ENCODE peak calls at places on chromosomes 1 and 21, in six cellular contexts. F is esophagus squamous epithelium, P is tibial nerve, M is mammary epithelial cell, G is coronary artery, B is K562. V is an unnamed sample.

GRCh38 chr1:154157520-154158306 is 2.8 kb upstream of the NUP210L start:
- DNase-seq in G (no peak), P (no peak), M (no peak), F (no peak), B (peak; percentile 61), V (peak; percentile 66)

GRCh38 chr1:202708456-202709275 is 1.6 kb downstream of the SYT2 start:
- DNase-seq in P (no peak), F (no peak), B (no peak), M (no peak), G (no peak), V (no peak)

GRCh38 chr1:54547601-54548388 is at the start of gene ACOT11:
- DNase-seq in M (no peak), P (peak; percentile 42), G (peak; percentile 95), B (peak; percentile 45), F (no peak), V (peak; percentile 39)

GRCh38 chr1:201708085-201708512 is 120.9 kb upstream of the IPO9 start:
- DNase-seq in F (no peak), P (no peak), M (no peak), G (no peak), B (no peak), V (peak; percentile 68)

GRCh38 chr1:65554829-65555228 is 134.4 kb downstream of the LEPR start:
- DNase-seq in B (no peak), M (no peak), G (no peak), F (no peak), P (no peak), V (no peak)

GRCh38 chr1:30420519-30421050 is 302.8 kb downstream of the MATN1 start:
- DNase-seq in B (no peak), F (no peak), G (peak; percentile 46), M (peak; percentile 44), P (no peak), V (no peak)

GRCh38 chr1:151992345-151993083 is 1.1 kb downstream of the S100A10 start:
- DNase-seq in M (peak; percentile 99), F (peak; percentile 36), B (peak; percentile 65), G (peak; percentile 89), P (peak; percentile 75), V (peak; percentile 94)

GRCh38 chr1:96559707-96560588 is 161.6 kb upstream of the PTBP2 start:
- DNase-seq in P (peak; percentile 40), M (peak; percentile 99), F (no peak), B (no peak), G (no peak), V (peak; percentile 99)

GRCh38 chr1:76336951-76337371 is 262.4 kb downstream of the ST6GALNAC3 start:
- DNase-seq in P (peak; percentile 23), B (no peak), G (no peak), M (no peak), F (peak; percentile 3), V (peak; percentile 80)

GRCh38 chr1:202237052-202237451 is 43.5 kb downstream of the LGR6 start:
- DNase-seq in P (no peak), F (no peak), G (peak; percentile 84), B (peak; percentile 81), M (peak; percentile 47), V (no peak)

GRCh38 chr1:189500777-189501176 is 976.9 kb downstream of the BRINP3 start:
- DNase-seq in G (no peak), F (no peak), M (no peak), B (no peak), P (no peak), V (peak; percentile 25)

GRCh38 chr1:2306151-2306978 is 78.2 kb downstream of the SKI start:
- DNase-seq in G (no peak), B (no peak), M (no peak), P (no peak), F (no peak), V (no peak)

GRCh38 chr1:4937876-4938534 is 283.6 kb downstream of the AJAP1 start:
- DNase-seq in G (no peak), P (no peak), M (no peak), B (no peak), F (no peak), V (no peak)

GRCh38 chr1:21865943-21866628 is 54.0 kb downstream of the LDLRAD2 start:
- DNase-seq in B (peak; percentile 73), P (no peak), G (no peak), M (no peak), F (no peak), V (no peak)

GRCh38 chr1:182229907-182230522 is 161.6 kb downstream of the GLUL start:
- DNase-seq in M (no peak), G (no peak), B (no peak), P (no peak), F (no peak), V (no peak)

GRCh38 chr1:10507111-10507879 is 32.5 kb downstream of the PEX14 start:
- DNase-seq in F (no peak), P (peak; percentile 68), B (peak; percentile 63), G (no peak), M (peak; percentile 72), V (peak; percentile 57)

GRCh38 chr1:81717230-81717629 is 83.5 kb upstream of the ADGRL2 start:
- DNase-seq in F (no peak), M (peak; percentile 57), B (no peak), G (no peak), P (no peak), V (no peak)

GRCh38 chr1:60149254-60149653 is 75.7 kb upstream of the C1orf87 start:
- DNase-seq in P (peak; percentile 20), M (no peak), B (no peak), G (no peak), F (no peak), V (no peak)

GRCh38 chr21:44354775-44355771 is 1.7 kb downstream of the TRPM2 start:
- DNase-seq in B (no peak), F (no peak), G (no peak), M (no peak), P (no peak), V (no peak)

GRCh38 chr21:44353200-44353970 is at the start of gene TRPM2:
- DNase-seq in G (no peak), P (peak; percentile 45), F (no peak), B (no peak), M (no peak), V (no peak)

GRCh38 chr21:44352253-44352860 is 1.1 kb upstream of the TRPM2 start:
- DNase-seq in B (no peak), P (no peak), F (no peak), G (no peak), M (no peak), V (no peak)

GRCh38 chr21:44351535-44352252 is 1.7 kb upstream of the TRPM2 start:
- DNase-seq in P (no peak), G (no peak), M (no peak), B (no peak), F (no peak), V (no peak)

DNA sequence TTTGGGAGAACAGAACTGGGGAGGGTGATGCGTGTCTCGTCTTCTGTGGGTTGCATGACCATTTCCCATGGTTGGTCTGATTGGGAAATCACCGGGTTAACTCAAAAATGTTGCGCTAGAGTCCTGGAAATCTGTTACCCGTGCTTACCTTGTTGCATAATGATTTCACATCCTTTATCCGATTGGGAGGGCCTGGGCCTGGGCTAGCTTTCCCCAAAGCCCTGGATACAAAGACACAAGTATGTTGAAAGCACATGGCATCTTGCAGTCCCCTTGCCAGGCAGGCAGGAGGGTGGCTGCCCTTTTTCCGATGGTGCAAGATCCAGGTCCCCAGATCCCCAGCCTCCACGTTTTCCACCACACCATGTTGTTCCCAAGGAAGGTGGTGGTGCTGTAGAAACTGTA is 582 bp downstream of the TRPM2 start:
- DNase-seq in F (no peak), G (peak; percentile 71), M (no peak), P (no peak), B (no peak), V (no peak)
- H3K4me3 ChIP-seq in F (peak overlapping the region; percentile 50), G (peak overlapping the region; percentile 38), M (no peak overlapping the region), P (no peak overlapping the region), B (no peak overlapping the region), V (no peak overlapping the region)

GRCh38 chr1:184973308-184974085 is 811 bp downstream of the NIBAN1 start:
- DNase-seq in P (peak; percentile 42), M (peak; percentile 81), B (no peak), G (no peak), F (no peak), V (peak; percentile 42)

GRCh38 chr1:184972281-184973055 is 1.8 kb downstream of the NIBAN1 start:
- DNase-seq in B (no peak), M (peak; percentile 32), G (no peak), P (no peak), F (no peak), V (peak; percentile 51)

GRCh38 chr1:184971522-184972265 is 2.6 kb downstream of the NIBAN1 start:
- DNase-seq in F (no peak), P (no peak), B (no peak), M (no peak), G (no peak), V (no peak)

GRCh38 chr1:184974086-184974836 is at the start of gene NIBAN1:
- DNase-seq in P (peak; percentile 57), G (peak; percentile 91), B (peak; percentile 52), F (peak; percentile 14), M (peak; percentile 56), V (peak; percentile 9)

DNA sequence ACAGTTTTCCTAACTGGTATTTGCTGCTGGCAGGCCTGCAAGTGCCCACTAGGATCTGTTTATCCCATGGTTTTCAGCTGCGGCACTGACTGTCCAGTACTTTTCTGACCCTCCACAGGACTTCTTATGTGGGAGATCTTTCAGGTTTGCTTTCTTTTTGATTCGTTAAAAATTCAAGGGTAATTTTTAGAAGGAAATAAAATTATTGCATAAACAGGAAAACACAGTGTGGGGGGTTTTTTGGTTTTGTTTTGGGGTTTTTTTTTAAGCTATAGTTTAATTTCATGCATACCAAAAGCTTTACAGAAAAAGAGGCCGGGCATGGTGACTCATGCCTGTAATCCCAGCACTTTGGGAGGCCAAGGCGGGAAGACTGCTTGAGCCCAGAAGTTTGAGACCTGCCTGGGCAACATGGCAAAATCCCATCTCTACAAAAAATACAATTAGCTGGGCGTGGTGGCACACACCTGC is 3.6 kb downstream of the NIBAN1 start:
- DNase-seq in P (no peak), G (no peak), B (no peak), F (no peak), M (peak; percentile 37), V (no peak)
- H3K4me3 ChIP-seq in P (no peak overlapping the region), G (peak overlapping the region; percentile 96), B (no peak overlapping the region), F (peak overlapping the region; percentile 89), M (no peak overlapping the region), V (no peak overlapping the region)

DNA sequence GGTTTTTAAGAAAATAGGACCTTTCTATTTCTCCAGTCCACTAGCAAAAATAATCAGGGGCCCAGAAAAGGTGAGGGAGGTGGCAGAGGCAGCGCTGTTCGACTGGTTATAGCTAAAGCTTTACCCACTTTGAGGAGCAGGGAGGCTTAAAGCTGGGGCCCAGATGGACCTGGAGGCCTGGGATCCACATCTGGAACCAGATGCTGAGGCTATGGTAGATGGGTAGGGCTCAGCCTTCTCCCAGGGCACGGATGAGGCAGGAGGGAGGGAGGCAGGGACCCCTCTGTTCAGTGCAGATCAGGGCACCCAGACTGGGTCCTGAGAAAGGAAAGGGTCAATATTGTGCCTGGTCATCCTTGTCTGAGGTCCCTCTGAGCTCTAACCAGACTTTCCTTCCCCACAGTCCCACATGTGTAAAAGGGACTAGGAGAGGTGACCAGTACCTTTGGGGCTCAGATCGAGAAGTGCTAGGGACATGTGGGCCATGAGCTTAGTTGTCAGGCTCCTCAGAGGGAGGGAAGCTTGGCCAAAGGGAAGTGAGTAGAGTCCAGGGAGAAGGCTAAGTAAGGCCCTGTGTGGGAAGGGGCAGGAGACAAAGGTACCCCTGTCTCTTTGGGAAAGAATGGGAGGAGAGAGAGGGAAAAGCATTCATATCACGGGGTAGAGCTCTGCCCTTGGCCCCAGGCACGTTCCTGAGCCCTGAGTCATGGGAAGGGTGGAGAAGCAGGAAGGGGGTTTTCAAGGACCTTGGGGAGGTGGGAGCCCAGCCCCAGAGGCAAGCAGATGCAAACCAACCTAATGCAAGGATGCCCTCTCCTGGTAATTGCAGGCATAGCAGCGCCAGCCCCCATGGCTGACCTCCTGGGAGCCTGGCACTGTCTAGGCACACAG is 15.4 kb downstream of the LMNA start:
- DNase-seq in F (no peak), G (peak; percentile 96), M (peak; percentile 96), B (peak; percentile 72), P (peak; percentile 91), V (peak; percentile 94)
- H3K4me3 ChIP-seq in F (peak overlapping the region; percentile 46), G (peak overlapping the region; percentile 60), M (no peak overlapping the region), B (no peak overlapping the region), P (no peak overlapping the region), V (peak overlapping the region; percentile 38)

GRCh38 chr1:163201906-163202305 is 810 bp downstream of the RGS5 start:
- DNase-seq in B (no peak), G (no peak), P (no peak), M (no peak), F (no peak), V (no peak)
- H3K4me3 ChIP-seq in B (no peak overlapping the region), G (peak overlapping the region; percentile 58), P (no peak overlapping the region), M (no peak overlapping the region), F (peak overlapping the region; percentile 42), V (peak overlapping the region; percentile 21)